ENCODE peak calls at places on chromosomes 1 and 21, in six cellular contexts. A, G, U, V, J and S are unnamed samples.

GRCh38 chr1:184465489-184466146 is 78.8 kb downstream of the C1orf21 start:
- DNase-seq in J (peak; percentile 62), G (no peak), A (no peak), V (no peak), U (peak; percentile 49), S (peak; percentile 20)

GRCh38 chr1:3918966-3919611 is 19.0 kb upstream of the C1orf174 start:
- DNase-seq in A (no peak), J (no peak), V (no peak), U (peak; percentile 4), G (no peak), S (no peak)

GRCh38 chr1:241857131-241857530 is 9.1 kb downstream of the EXO1 start:
- DNase-seq in J (no peak), U (no peak), V (no peak), G (no peak), A (no peak), S (no peak)

GRCh38 chr1:43280683-43281082 is 4.7 kb downstream of the C1orf210 start:
- DNase-seq in U (no peak), G (no peak), A (no peak), J (no peak), V (no peak), S (no peak)

GRCh38 chr1:226846801-226847200 is 23.6 kb upstream of the PSEN2 start:
- DNase-seq in J (no peak), V (no peak), G (no peak), U (no peak), A (no peak), S (no peak)

GRCh38 chr1:32870615-32871363 is at the start of gene FNDC5:
- DNase-seq in U (no peak), J (peak; percentile 62), V (no peak), G (no peak), A (peak; percentile 11), S (no peak)

GRCh38 chr1:109869141-109869540 is 41.5 kb upstream of the CSF1 start:
- DNase-seq in U (no peak), V (no peak), J (no peak), G (no peak), A (no peak), S (no peak)

GRCh38 chr21:43362928-43363314 is 64.0 kb downstream of the SIK1 start:
- DNase-seq in U (no peak), A (no peak), J (no peak), V (no peak), G (no peak), S (no peak)

GRCh38 chr1:233158322-233158721 is 137.2 kb downstream of the PCNX2 start:
- DNase-seq in U (no peak), J (no peak), G (no peak), A (no peak), V (no peak), S (no peak)

GRCh38 chr1:201335174-201335870 is 42.2 kb downstream of the TNNT2 start:
- DNase-seq in A (no peak), U (no peak), J (no peak), G (no peak), V (no peak), S (no peak)

GRCh38 chr1:45842786-45843185 is 39.4 kb downstream of the MAST2 start:
- DNase-seq in U (no peak), G (no peak), J (no peak), V (no peak), A (peak; percentile 14), S (no peak)

GRCh38 chr1:234610061-234610581 is at the start of gene IRF2BP2:
- DNase-seq in J (peak; percentile 92), V (peak; percentile 68), G (peak; percentile 62), U (peak; percentile 86), A (peak; percentile 80), S (peak; percentile 94)

GRCh38 chr1:176786274-176786673 is 323.3 kb downstream of the PAPPA2 start:
- DNase-seq in U (no peak), V (no peak), G (no peak), J (no peak), A (no peak), S (no peak)

GRCh38 chr1:210294991-210295773 is 33.5 kb upstream of the HHAT start:
- DNase-seq in A (no peak), G (no peak), J (peak; percentile 81), V (no peak), U (peak; percentile 77), S (peak; percentile 52)

GRCh38 chr1:193417945-193418744 is 231.7 kb upstream of the B3GALT2 start:
- DNase-seq in V (no peak), G (peak; percentile 30), J (no peak), A (peak; percentile 58), U (no peak), S (peak; percentile 51)